ENCODE peak calls at places on chromosomes 1 and 21, in ten cellular contexts. M is putamen; N is HT-29; C is hepatic stellate cell; D is iris pigment epithelial cell; H is amygdala; J is tibial nerve; W is activated CD4-positive, alpha-beta T cell treated with anti-CD3 and anti-CD28 coated beads for 4 hours; Z is HT1080; S is iPS-NIHi11. X is an unnamed sample.

GRCh38 chr1:24704411-24705259 is 40.6 kb upstream of the CLIC4 start:
- DNase-seq in S (peak; percentile 64), M (peak; percentile 95), C (no peak), D (peak; percentile 77), N (no peak), H (peak; percentile 16), Z (peak; percentile 82), J (no peak), W (no peak), X (peak; percentile 79)

GRCh38 chr1:85544689-85545203 is 35.8 kb upstream of the CCN1 start:
- DNase-seq in M (no peak), H (no peak), J (no peak), W (no peak), C (peak; percentile 11), Z (peak; percentile 52), N (no peak), D (peak; percentile 56), S (peak; percentile 26), X (peak; percentile 46)

GRCh38 chr1:186535388-186536133 is 74.6 kb upstream of the PDC start:
- DNase-seq in C (peak; percentile 73), S (no peak), D (peak; percentile 96), W (no peak), H (no peak), M (no peak), Z (peak; percentile 87), N (peak; percentile 54), J (no peak), X (peak; percentile 97)

GRCh38 chr1:77220687-77221463 is 1.6 kb upstream of the PIGK start:
- DNase-seq in S (no peak), C (no peak), D (peak; percentile 90), J (no peak), Z (peak; percentile 13), H (no peak), N (no peak), M (no peak), W (no peak), X (peak; percentile 93)

GRCh38 chr21:25963186-25963585 is 207.4 kb downstream of the APP start:
- DNase-seq in Z (peak; percentile 80), S (peak; percentile 18), D (peak; percentile 72), C (no peak), W (no peak), J (no peak), M (no peak), N (peak; percentile 42), H (no peak), X (peak; percentile 54)

GRCh38 chr1:5447479-5448070 is 544.6 kb downstream of the NPHP4 start:
- DNase-seq in M (no peak), Z (no peak), W (no peak), H (no peak), N (no peak), S (no peak), J (no peak), D (no peak), C (no peak), X (no peak)

GRCh38 chr21:42671778-42672593 is 18.6 kb downstream of the PDE9A start:
- DNase-seq in D (peak; percentile 11), C (no peak), W (no peak), H (no peak), J (no peak), M (no peak), N (no peak), S (no peak), Z (peak; percentile 49), X (no peak)

GRCh38 chr1:166884040-166884642 is 8.1 kb upstream of the TADA1 start:
- DNase-seq in W (no peak), H (no peak), S (peak; percentile 86), Z (peak; percentile 29), D (peak; percentile 22), C (peak; percentile 44), J (no peak), N (no peak), M (peak; percentile 32), X (peak; percentile 40)

GRCh38 chr21:33266050-33266783 is at the start of gene IL10RB:
- DNase-seq in Z (peak; percentile 52), H (peak; percentile 24), D (peak; percentile 62), W (peak; percentile 78), M (peak; percentile 70), C (peak; percentile 87), S (peak; percentile 95), N (peak; percentile 49), J (peak; percentile 59), X (peak; percentile 45)

GRCh38 chr21:37566790-37567725 is 200.5 kb downstream of the DYRK1A start:
- DNase-seq in D (no peak), Z (no peak), J (no peak), W (no peak), N (no peak), M (no peak), C (no peak), S (no peak), H (no peak), X (no peak)

GRCh38 chr1:41745022-41745421 is 173.7 kb downstream of the HIVEP3 start:
- DNase-seq in N (no peak), C (no peak), Z (no peak), W (no peak), H (no peak), D (no peak), J (no peak), M (no peak), S (no peak), X (no peak)

GRCh38 chr1:32500387-32501209 is 35.7 kb downstream of the ZBTB8B start:
- DNase-seq in M (peak; percentile 48), J (peak; percentile 57), Z (peak; percentile 34), H (peak; percentile 24), N (peak; percentile 54), D (peak; percentile 64), C (peak; percentile 73), S (peak; percentile 95), W (peak; percentile 3), X (peak; percentile 54)